ENCODE peak calls at places on chromosomes 16 and 17, in four cellular contexts. R is SK-N-SH, T is HepG2, M is K562. Y is an unnamed sample.
A peak's percentile ranks its signal among the peaks of the same experiment; 100 is the strongest.

GRCh38 chr16:9409753-9410493 is 318.5 kb downstream of the HAPSTR1 start:
- DNase-seq in T (no peak), R (peak; percentile 43), M (no peak), Y (no peak)

GRCh38 chr17:78387982-78388941 is 9.8 kb downstream of the PGS1 start:
- DNase-seq in T (no peak), M (no peak), R (no peak), Y (no peak)

GRCh38 chr16:29784901-29785500 is 5.5 kb upstream of the KIF22 start:
- DNase-seq in R (no peak), T (no peak), M (peak; percentile 76), Y (peak; percentile 94)

GRCh38 chr17:72192409-72193192 is 71.8 kb downstream of the SOX9 start:
- DNase-seq in R (no peak), M (no peak), T (no peak), Y (no peak)

GRCh38 chr16:61313931-61314330 is 722.3 kb downstream of the CDH8 start:
- DNase-seq in M (no peak), R (no peak), T (no peak), Y (no peak)

GRCh38 chr17:1111599-1112443 is 68.0 kb downstream of the ABR start:
- DNase-seq in M (no peak), T (no peak), R (peak; percentile 50), Y (no peak)

GRCh38 chr17:62163847-62164246 is 98.8 kb upstream of the MED13 start:
- DNase-seq in T (peak; percentile 71), R (no peak), M (peak; percentile 18), Y (no peak)

GRCh38 chr16:78605548-78606097 is 506.2 kb downstream of the WWOX start:
- DNase-seq in R (no peak), M (no peak), T (no peak), Y (no peak)

GRCh38 chr16:89041571-89042481 is 51.8 kb upstream of the ACSF3 start:
- DNase-seq in M (no peak), R (no peak), T (no peak), Y (no peak)

GRCh38 chr17:6661464-6661848 is 9.9 kb downstream of the C17orf100 start:
- DNase-seq in T (no peak), R (no peak), M (no peak), Y (no peak)

GRCh38 chr17:83096401-83097220 is 17.2 kb downstream of the METRNL start:
- DNase-seq in T (no peak), M (no peak), R (no peak), Y (no peak)

GRCh38 chr17:14201087-14201486 is 35.6 kb downstream of the CDRT15 start:
- DNase-seq in R (no peak), M (no peak), T (no peak), Y (no peak)

GRCh38 chr17:43338886-43339516 is 59.8 kb upstream of the ARL4D start:
- DNase-seq in T (peak; percentile 51), M (no peak), R (no peak), Y (peak; percentile 77)

GRCh38 chr17:80386341-80386740 is 28.6 kb upstream of the ENDOV start:
- DNase-seq in R (no peak), T (no peak), M (no peak), Y (no peak)

GRCh38 chr16:9996191-9996590 is 186.0 kb downstream of the GRIN2A start:
- DNase-seq in R (no peak), T (no peak), M (no peak), Y (no peak)

GRCh38 chr17:17088511-17089205 is 46.4 kb downstream of the MPRIP start:
- DNase-seq in R (no peak), M (no peak), T (no peak), Y (peak; percentile 9)

GRCh38 chr17:83193336-83194188 is 114.2 kb downstream of the METRNL start:
- DNase-seq in T (no peak), M (no peak), R (no peak), Y (peak; percentile 2)

GRCh38 chr17:14748036-14748715 is 447.3 kb downstream of the HS3ST3B1 start:
- DNase-seq in T (no peak), M (no peak), R (no peak), Y (no peak)

GRCh38 chr16:67112591-67113399 is 3.1 kb downstream of the PHAF1 start:
- DNase-seq in T (peak; percentile 62), R (no peak), M (no peak), Y (no peak)

GRCh38 chr17:1179635-1180433 is at the start of gene ABR:
- DNase-seq in T (no peak), M (peak; percentile 76), R (peak; percentile 91), Y (peak; percentile 74)

GRCh38 chr17:81499601-81499970 is 13.0 kb downstream of the ACTG1 start:
- DNase-seq in M (no peak), R (no peak), T (no peak), Y (no peak)

GRCh38 chr16:53757971-53758609 is 54.1 kb downstream of the FTO start:
- DNase-seq in T (no peak), M (no peak), R (no peak), Y (no peak)

GRCh38 chr17:73228748-73229236 is 32.9 kb downstream of the CPSF4L start:
- DNase-seq in T (peak; percentile 63), R (no peak), M (peak; percentile 54), Y (no peak)

GRCh38 chr17:76911299-76912007 is 43.2 kb downstream of the MGAT5B start:
- DNase-seq in M (no peak), R (peak; percentile 69), T (no peak), Y (no peak)

GRCh38 chr17:49438885-49439284 is 24.2 kb upstream of the PHB1 start:
- DNase-seq in R (peak; percentile 62), T (no peak), M (no peak), Y (no peak)

GRCh38 chr16:56866955-56867830 is 2.2 kb downstream of the SLC12A3 start:
- DNase-seq in R (peak; percentile 69), M (peak; percentile 44), T (peak; percentile 70), Y (no peak)

GRCh38 chr16:77711775-77712174 is 10.5 kb upstream of the NUDT7 start:
- DNase-seq in M (no peak), T (peak; percentile 52), R (no peak), Y (no peak)

GRCh38 chr17:61400058-61400785 is 579 bp downstream of the TBX2 start:
- DNase-seq in T (no peak), R (peak; percentile 85), M (no peak), Y (peak; percentile 39)

GRCh38 chr16:144797-145252 is 6.4 kb upstream of the NPRL3 start:
- DNase-seq in R (no peak), T (no peak), M (peak; percentile 48), Y (no peak)

GRCh38 chr16:81715358-81716196 is 63.5 kb upstream of the PLCG2 start:
- DNase-seq in M (no peak), R (no peak), T (no peak), Y (no peak)

GRCh38 chr17:72136692-72137550 is 16.1 kb downstream of the SOX9 start:
- DNase-seq in M (no peak), R (no peak), T (no peak), Y (no peak)

GRCh38 chr17:82228278-82228841 is 482 bp upstream of the SLC16A3 start:
- DNase-seq in M (no peak), T (no peak), R (no peak), Y (peak; percentile 50)

GRCh38 chr17:8729860-8730259 is 14.8 kb downstream of the CCDC42 start:
- DNase-seq in R (no peak), T (no peak), M (no peak), Y (no peak)

DNA sequence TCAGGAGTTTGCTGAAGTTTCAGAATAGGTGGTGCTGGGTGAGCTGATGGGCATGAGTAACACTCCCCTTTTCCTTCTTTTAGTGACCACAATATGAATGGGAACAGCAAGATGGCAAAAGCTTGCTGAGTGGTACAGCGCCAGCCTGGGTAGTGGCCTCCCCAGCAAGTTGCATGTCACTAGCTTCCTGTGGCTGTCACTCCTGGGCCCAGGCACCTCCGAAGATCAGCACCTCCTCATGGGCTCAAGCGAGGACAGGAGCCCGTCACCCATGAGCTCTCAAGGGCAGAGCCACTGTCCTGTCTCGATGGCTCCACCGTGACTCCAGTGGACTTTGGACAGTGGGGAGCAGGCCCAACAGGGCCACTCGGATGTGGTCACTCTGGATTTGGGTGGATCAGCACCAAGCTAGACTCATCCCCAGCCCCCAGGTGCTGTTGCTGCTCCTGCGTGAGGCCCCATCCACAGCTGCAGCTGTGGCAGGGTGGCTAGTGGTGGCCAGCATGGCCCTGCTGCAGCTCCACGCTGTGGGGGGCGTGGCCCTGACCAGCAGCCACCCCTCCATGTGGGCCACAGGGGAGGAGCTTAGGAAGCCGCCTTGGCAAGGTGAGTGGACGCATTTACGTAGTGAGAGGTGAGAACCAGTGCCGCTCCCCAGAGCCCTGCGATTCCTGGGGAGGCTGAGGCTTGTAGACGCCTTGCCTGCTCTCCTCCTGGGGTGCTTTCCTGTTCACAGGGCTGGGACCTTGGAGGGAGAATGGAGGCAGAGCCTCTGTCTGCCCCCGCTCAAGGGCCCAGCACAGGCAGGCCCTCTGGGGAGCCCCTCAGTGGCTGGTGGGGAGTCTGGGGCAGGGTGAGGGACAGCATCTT is 13.6 kb upstream of the DNASE1 start:
- DNase-seq in R (no peak), T (no peak), M (peak; percentile 29), Y (peak; percentile 26)
- TF ChIP-seq FOXJ3 in R (no peak), T (no peak), M (no peak), Y (no peak)

GRCh38 chr16:72825912-72826621 is 221.9 kb downstream of the ZFHX3 start:
- DNase-seq in R (no peak), T (no peak), M (no peak), Y (no peak)
- TF ChIP-seq FOXJ3 in R (no peak), T (no peak), M (no peak), Y (no peak)

GRCh38 chr17:40541060-40541872 is 24.0 kb downstream of the CCR7 start:
- DNase-seq in R (no peak), T (peak; percentile 56), M (no peak), Y (no peak)
- TF ChIP-seq FOXJ3 in R (no peak), T (no peak), M (no peak), Y (no peak)

GRCh38 chr16:46858151-46858550 is 26.0 kb upstream of the GPT2 start:
- DNase-seq in T (no peak), M (no peak), R (no peak), Y (no peak)

GRCh38 chr16:46857261-46857962 is 26.4 kb upstream of the C16orf87 start:
- DNase-seq in R (peak; percentile 63), T (peak; percentile 65), M (peak; percentile 31), Y (no peak)

GRCh38 chr16:46853713-46854443 is 22.9 kb upstream of the C16orf87 start:
- DNase-seq in R (peak; percentile 83), M (peak; percentile 62), T (peak; percentile 81), Y (peak; percentile 90)

GRCh38 chr16:46854846-46855245 is 23.9 kb upstream of the C16orf87 start:
- DNase-seq in R (no peak), T (no peak), M (no peak), Y (no peak)

GRCh38 chr16:46855389-46855788 is 24.4 kb upstream of the C16orf87 start:
- DNase-seq in M (no peak), R (no peak), T (peak; percentile 71), Y (no peak)
- TF ChIP-seq FOXJ3 in M (no peak), R (no peak), T (no peak), Y (no peak)

GRCh38 chr17:70677783-70678647 is 508.7 kb downstream of the KCNJ2 start:
- DNase-seq in M (no peak), T (peak; percentile 75), R (no peak), Y (peak; percentile 25)
- TF ChIP-seq FOXJ3 in M (no peak), T (peak; percentile 71), R (no peak), Y (no peak)

Y was measured in WTC11.